ENCODE peak calls at places on chromosomes 5 and 9, in five cellular contexts. One of them, this sample, is unnamed.

GRCh38 chr5:151037561-151038291 is 17.3 kb downstream of the GPX3 start:
- DNase-seq in tibial artery: peak; percentile 79
- DNase-seq in NCI-H1092: no peak
- DNase-seq in LoVo: no peak
- DNase-seq in activated CD8-positive, alpha-beta memory T cell treated with anti-CD3 and anti-CD28 coated beads for 1 hour: no peak
- DNase-seq in this sample: no peak

GRCh38 chr5:36569456-36569855 is 37.0 kb upstream of the SLC1A3 start:
- DNase-seq in tibial artery: no peak
- DNase-seq in NCI-H1092: no peak
- DNase-seq in LoVo: no peak
- DNase-seq in activated CD8-positive, alpha-beta memory T cell treated with anti-CD3 and anti-CD28 coated beads for 1 hour: no peak
- DNase-seq in this sample: no peak

GRCh38 chr5:16568875-16569580 is 47.8 kb downstream of the RETREG1 start:
- DNase-seq in tibial artery: no peak
- DNase-seq in NCI-H1092: peak; percentile 71
- DNase-seq in LoVo: no peak
- DNase-seq in activated CD8-positive, alpha-beta memory T cell treated with anti-CD3 and anti-CD28 coated beads for 1 hour: no peak
- DNase-seq in this sample: peak; percentile 61

GRCh38 chr5:78430816-78431215 is 70.4 kb downstream of the SCAMP1 start:
- DNase-seq in tibial artery: no peak
- DNase-seq in NCI-H1092: no peak
- DNase-seq in LoVo: no peak
- DNase-seq in activated CD8-positive, alpha-beta memory T cell treated with anti-CD3 and anti-CD28 coated beads for 1 hour: no peak
- DNase-seq in this sample: no peak

GRCh38 chr5:4994994-4995393 is 145.1 kb upstream of the ADAMTS16 start:
- DNase-seq in tibial artery: no peak
- DNase-seq in NCI-H1092: no peak
- DNase-seq in LoVo: no peak
- DNase-seq in activated CD8-positive, alpha-beta memory T cell treated with anti-CD3 and anti-CD28 coated beads for 1 hour: no peak
- DNase-seq in this sample: no peak

GRCh38 chr5:168752416-168753190 is 173.4 kb upstream of the PANK3 start:
- DNase-seq in tibial artery: peak; percentile 46
- DNase-seq in NCI-H1092: no peak
- DNase-seq in LoVo: no peak
- DNase-seq in activated CD8-positive, alpha-beta memory T cell treated with anti-CD3 and anti-CD28 coated beads for 1 hour: no peak
- DNase-seq in this sample: no peak

GRCh38 chr5:78760411-78761169 is 112.0 kb upstream of the LHFPL2 start:
- DNase-seq in tibial artery: no peak
- DNase-seq in NCI-H1092: no peak
- DNase-seq in LoVo: no peak
- DNase-seq in activated CD8-positive, alpha-beta memory T cell treated with anti-CD3 and anti-CD28 coated beads for 1 hour: no peak
- DNase-seq in this sample: no peak

GRCh38 chr9:37340961-37341360 is 81.5 kb upstream of the GRHPR start:
- DNase-seq in tibial artery: no peak
- DNase-seq in NCI-H1092: no peak
- DNase-seq in LoVo: no peak
- DNase-seq in activated CD8-positive, alpha-beta memory T cell treated with anti-CD3 and anti-CD28 coated beads for 1 hour: no peak
- DNase-seq in this sample: no peak

GRCh38 chr9:27194401-27195091 is 85.5 kb downstream of the TEK start:
- DNase-seq in tibial artery: no peak
- DNase-seq in NCI-H1092: no peak
- DNase-seq in LoVo: peak; percentile 72
- DNase-seq in activated CD8-positive, alpha-beta memory T cell treated with anti-CD3 and anti-CD28 coated beads for 1 hour: no peak
- DNase-seq in this sample: no peak

GRCh38 chr9:34072868-34073590 is 24.3 kb upstream of the UBAP2 start:
- DNase-seq in tibial artery: no peak
- DNase-seq in NCI-H1092: no peak
- DNase-seq in LoVo: peak; percentile 94
- DNase-seq in activated CD8-positive, alpha-beta memory T cell treated with anti-CD3 and anti-CD28 coated beads for 1 hour: no peak
- DNase-seq in this sample: peak; percentile 51

GRCh38 chr5:100520348-100520747 is 14.8 kb upstream of the FAM174A start:
- DNase-seq in tibial artery: no peak
- DNase-seq in NCI-H1092: no peak
- DNase-seq in LoVo: no peak
- DNase-seq in activated CD8-positive, alpha-beta memory T cell treated with anti-CD3 and anti-CD28 coated beads for 1 hour: no peak
- DNase-seq in this sample: no peak

GRCh38 chr5:116527587-116527986 is 47.0 kb downstream of the SEMA6A start:
- DNase-seq in tibial artery: no peak
- DNase-seq in NCI-H1092: no peak
- DNase-seq in LoVo: no peak
- DNase-seq in activated CD8-positive, alpha-beta memory T cell treated with anti-CD3 and anti-CD28 coated beads for 1 hour: no peak
- DNase-seq in this sample: no peak

GRCh38 chr5:149837680-149838269 is 106.8 kb downstream of the PDE6A start:
- DNase-seq in tibial artery: no peak
- DNase-seq in NCI-H1092: peak; percentile 18
- DNase-seq in LoVo: no peak
- DNase-seq in activated CD8-positive, alpha-beta memory T cell treated with anti-CD3 and anti-CD28 coated beads for 1 hour: no peak
- DNase-seq in this sample: peak; percentile 69

GRCh38 chr5:179237770-179238627 is 107.3 kb downstream of the ADAMTS2 start:
- DNase-seq in tibial artery: peak; percentile 58
- DNase-seq in NCI-H1092: no peak
- DNase-seq in LoVo: no peak
- DNase-seq in activated CD8-positive, alpha-beta memory T cell treated with anti-CD3 and anti-CD28 coated beads for 1 hour: no peak
- DNase-seq in this sample: no peak

GRCh38 chr5:31502506-31502905 is 29.4 kb downstream of the DROSHA start:
- DNase-seq in tibial artery: no peak
- DNase-seq in NCI-H1092: no peak
- DNase-seq in LoVo: no peak
- DNase-seq in activated CD8-positive, alpha-beta memory T cell treated with anti-CD3 and anti-CD28 coated beads for 1 hour: no peak
- DNase-seq in this sample: no peak

GRCh38 chr9:126496781-126497667 is 116.7 kb upstream of the LMX1B start:
- DNase-seq in tibial artery: peak; percentile 46
- DNase-seq in NCI-H1092: no peak
- DNase-seq in LoVo: no peak
- DNase-seq in activated CD8-positive, alpha-beta memory T cell treated with anti-CD3 and anti-CD28 coated beads for 1 hour: no peak
- DNase-seq in this sample: no peak

GRCh38 chr9:126347911-126348760 is 21.5 kb downstream of the MVB12B start:
- DNase-seq in tibial artery: no peak
- DNase-seq in NCI-H1092: no peak
- DNase-seq in LoVo: peak; percentile 80
- DNase-seq in activated CD8-positive, alpha-beta memory T cell treated with anti-CD3 and anti-CD28 coated beads for 1 hour: no peak
- DNase-seq in this sample: no peak

GRCh38 chr5:151107738-151108520 is 27.1 kb upstream of the TNIP1 start:
- DNase-seq in tibial artery: peak; percentile 87
- DNase-seq in NCI-H1092: no peak
- DNase-seq in LoVo: no peak
- DNase-seq in activated CD8-positive, alpha-beta memory T cell treated with anti-CD3 and anti-CD28 coated beads for 1 hour: no peak
- DNase-seq in this sample: peak; percentile 38

GRCh38 chr5:69502375-69503143 is 10.0 kb downstream of the OCLN start:
- DNase-seq in tibial artery: no peak
- DNase-seq in NCI-H1092: no peak
- DNase-seq in LoVo: no peak
- DNase-seq in activated CD8-positive, alpha-beta memory T cell treated with anti-CD3 and anti-CD28 coated beads for 1 hour: no peak
- DNase-seq in this sample: no peak

GRCh38 chr9:124795881-124796415 is 19.0 kb downstream of the OLFML2A start:
- DNase-seq in tibial artery: no peak
- DNase-seq in NCI-H1092: no peak
- DNase-seq in LoVo: no peak
- DNase-seq in activated CD8-positive, alpha-beta memory T cell treated with anti-CD3 and anti-CD28 coated beads for 1 hour: no peak
- DNase-seq in this sample: no peak

GRCh38 chr9:100322954-100323536 is 29.7 kb downstream of the TEX10 start:
- DNase-seq in tibial artery: no peak
- DNase-seq in NCI-H1092: peak; percentile 21
- DNase-seq in LoVo: peak; percentile 6
- DNase-seq in activated CD8-positive, alpha-beta memory T cell treated with anti-CD3 and anti-CD28 coated beads for 1 hour: no peak
- DNase-seq in this sample: peak; percentile 2

GRCh38 chr9:126625329-126626116 is 11.8 kb downstream of the LMX1B start:
- DNase-seq in tibial artery: no peak
- DNase-seq in NCI-H1092: no peak
- DNase-seq in LoVo: no peak
- DNase-seq in activated CD8-positive, alpha-beta memory T cell treated with anti-CD3 and anti-CD28 coated beads for 1 hour: no peak
- DNase-seq in this sample: no peak

GRCh38 chr9:77712533-77713130 is 64.5 kb upstream of the GNA14 start:
- DNase-seq in tibial artery: no peak
- DNase-seq in NCI-H1092: no peak
- DNase-seq in LoVo: no peak
- DNase-seq in activated CD8-positive, alpha-beta memory T cell treated with anti-CD3 and anti-CD28 coated beads for 1 hour: no peak
- DNase-seq in this sample: no peak

GRCh38 chr5:127909078-127909477 is 174.5 kb upstream of the SLC12A2 start:
- DNase-seq in tibial artery: no peak
- DNase-seq in NCI-H1092: peak; percentile 8
- DNase-seq in LoVo: peak; percentile 60
- DNase-seq in activated CD8-positive, alpha-beta memory T cell treated with anti-CD3 and anti-CD28 coated beads for 1 hour: no peak
- DNase-seq in this sample: peak; percentile 71

GRCh38 chr9:134783699-134784039 is 96.9 kb upstream of the FCN2 start:
- DNase-seq in tibial artery: no peak
- DNase-seq in NCI-H1092: no peak
- DNase-seq in LoVo: no peak
- DNase-seq in activated CD8-positive, alpha-beta memory T cell treated with anti-CD3 and anti-CD28 coated beads for 1 hour: no peak
- DNase-seq in this sample: no peak

GRCh38 chr5:92337772-92338234 is 954.7 kb upstream of the ARRDC3 start:
- DNase-seq in tibial artery: no peak
- DNase-seq in NCI-H1092: no peak
- DNase-seq in LoVo: no peak
- DNase-seq in activated CD8-positive, alpha-beta memory T cell treated with anti-CD3 and anti-CD28 coated beads for 1 hour: no peak
- DNase-seq in this sample: no peak

GRCh38 chr5:146409081-146409671 is 38.0 kb upstream of the TCERG1 start:
- DNase-seq in tibial artery: no peak
- DNase-seq in NCI-H1092: no peak
- DNase-seq in LoVo: no peak
- DNase-seq in activated CD8-positive, alpha-beta memory T cell treated with anti-CD3 and anti-CD28 coated beads for 1 hour: no peak
- DNase-seq in this sample: no peak

GRCh38 chr5:51377151-51378060 is 5.8 kb upstream of the ISL1 start:
- DNase-seq in tibial artery: no peak
- DNase-seq in NCI-H1092: no peak
- DNase-seq in LoVo: no peak
- DNase-seq in activated CD8-positive, alpha-beta memory T cell treated with anti-CD3 and anti-CD28 coated beads for 1 hour: no peak
- DNase-seq in this sample: no peak

GRCh38 chr5:148436029-148436428 is 52.3 kb downstream of the FBXO38 start:
- DNase-seq in tibial artery: no peak
- DNase-seq in NCI-H1092: no peak
- DNase-seq in LoVo: no peak
- DNase-seq in activated CD8-positive, alpha-beta memory T cell treated with anti-CD3 and anti-CD28 coated beads for 1 hour: no peak
- DNase-seq in this sample: no peak

GRCh38 chr5:142210011-142210410 is 101.4 kb downstream of the NDFIP1 start:
- DNase-seq in tibial artery: no peak
- DNase-seq in NCI-H1092: no peak
- DNase-seq in LoVo: no peak
- DNase-seq in activated CD8-positive, alpha-beta memory T cell treated with anti-CD3 and anti-CD28 coated beads for 1 hour: no peak
- DNase-seq in this sample: no peak

GRCh38 chr9:89021154-89021803 is 30.0 kb downstream of the S1PR3 start:
- DNase-seq in tibial artery: peak; percentile 75
- DNase-seq in NCI-H1092: no peak
- DNase-seq in LoVo: peak; percentile 53
- DNase-seq in activated CD8-positive, alpha-beta memory T cell treated with anti-CD3 and anti-CD28 coated beads for 1 hour: no peak
- DNase-seq in this sample: peak; percentile 41

GRCh38 chr5:57986746-57987145 is 473.1 kb downstream of the PLK2 start:
- DNase-seq in tibial artery: peak; percentile 63
- DNase-seq in NCI-H1092: no peak
- DNase-seq in LoVo: no peak
- DNase-seq in activated CD8-positive, alpha-beta memory T cell treated with anti-CD3 and anti-CD28 coated beads for 1 hour: no peak
- DNase-seq in this sample: peak; percentile 18

GRCh38 chr9:129483467-129484324 is 137.2 kb downstream of the C9orf50 start:
- DNase-seq in tibial artery: peak; percentile 97
- DNase-seq in NCI-H1092: peak; percentile 20
- DNase-seq in LoVo: peak; percentile 50
- DNase-seq in activated CD8-positive, alpha-beta memory T cell treated with anti-CD3 and anti-CD28 coated beads for 1 hour: no peak
- DNase-seq in this sample: peak; percentile 64

GRCh38 chr9:116098476-116098875 is 55.1 kb upstream of the PAPPA start:
- DNase-seq in tibial artery: no peak
- DNase-seq in NCI-H1092: no peak
- DNase-seq in LoVo: no peak
- DNase-seq in activated CD8-positive, alpha-beta memory T cell treated with anti-CD3 and anti-CD28 coated beads for 1 hour: no peak
- DNase-seq in this sample: no peak